ENCODE peak calls at places on chromosomes 6 and 20, in ten cellular contexts. One of them, this sample, is unnamed.

GRCh38 chr6:27290065-27290849 is 21.8 kb downstream of the POM121L2 start:
- DNase-seq in GM10248: no peak
- DNase-seq in body of pancreas: no peak
- DNase-seq in CD4-positive, alpha-beta T cell: no peak
- DNase-seq in WERI-Rb-1: no peak
- DNase-seq in retinal pigment epithelial cell: no peak
- DNase-seq in activated CD8-positive, alpha-beta T cell treated with anti-CD3 and anti-CD28 coated beads for 36 hours: no peak
- DNase-seq in epithelial cell of esophagus: peak; percentile 73
- DNase-seq in A549: no peak
- DNase-seq in GM20000: no peak
- DNase-seq in this sample: peak; percentile 37

GRCh38 chr6:155154158-155154830 is 109.5 kb upstream of the CLDN20 start:
- DNase-seq in retinal pigment epithelial cell: peak; percentile 65
- DNase-seq in CD4-positive, alpha-beta T cell: no peak
- DNase-seq in epithelial cell of esophagus: peak; percentile 77
- DNase-seq in A549: no peak
- DNase-seq in activated CD8-positive, alpha-beta T cell treated with anti-CD3 and anti-CD28 coated beads for 36 hours: peak; percentile 63
- DNase-seq in GM20000: no peak
- DNase-seq in GM10248: no peak
- DNase-seq in body of pancreas: no peak
- DNase-seq in WERI-Rb-1: no peak
- DNase-seq in this sample: no peak

GRCh38 chr6:71056656-71057055 is 99.8 kb upstream of the B3GAT2 start:
- DNase-seq in CD4-positive, alpha-beta T cell: no peak
- DNase-seq in body of pancreas: no peak
- DNase-seq in WERI-Rb-1: no peak
- DNase-seq in retinal pigment epithelial cell: no peak
- DNase-seq in epithelial cell of esophagus: no peak
- DNase-seq in GM20000: no peak
- DNase-seq in GM10248: no peak
- DNase-seq in A549: no peak
- DNase-seq in activated CD8-positive, alpha-beta T cell treated with anti-CD3 and anti-CD28 coated beads for 36 hours: no peak
- DNase-seq in this sample: no peak

GRCh38 chr20:24995741-24996448 is 3.3 kb upstream of the APMAP start:
- DNase-seq in epithelial cell of esophagus: peak; percentile 30
- DNase-seq in A549: no peak
- DNase-seq in GM20000: no peak
- DNase-seq in CD4-positive, alpha-beta T cell: no peak
- DNase-seq in activated CD8-positive, alpha-beta T cell treated with anti-CD3 and anti-CD28 coated beads for 36 hours: no peak
- DNase-seq in body of pancreas: no peak
- DNase-seq in WERI-Rb-1: no peak
- DNase-seq in retinal pigment epithelial cell: no peak
- DNase-seq in GM10248: no peak
- DNase-seq in this sample: no peak

GRCh38 chr20:55888655-55889054 is 116.7 kb downstream of the CBLN4 start:
- DNase-seq in WERI-Rb-1: peak; percentile 8
- DNase-seq in GM10248: no peak
- DNase-seq in epithelial cell of esophagus: no peak
- DNase-seq in activated CD8-positive, alpha-beta T cell treated with anti-CD3 and anti-CD28 coated beads for 36 hours: no peak
- DNase-seq in A549: no peak
- DNase-seq in body of pancreas: peak; percentile 6
- DNase-seq in CD4-positive, alpha-beta T cell: no peak
- DNase-seq in retinal pigment epithelial cell: no peak
- DNase-seq in GM20000: no peak
- DNase-seq in this sample: no peak

GRCh38 chr20:29497261-29497671 is 1760.2 kb upstream of the DEFB115 start:
- DNase-seq in activated CD8-positive, alpha-beta T cell treated with anti-CD3 and anti-CD28 coated beads for 36 hours: no peak
- DNase-seq in GM20000: peak; percentile 31
- DNase-seq in WERI-Rb-1: peak; percentile 56
- DNase-seq in CD4-positive, alpha-beta T cell: no peak
- DNase-seq in body of pancreas: no peak
- DNase-seq in A549: no peak
- DNase-seq in GM10248: peak; percentile 26
- DNase-seq in retinal pigment epithelial cell: no peak
- DNase-seq in epithelial cell of esophagus: no peak
- DNase-seq in this sample: no peak

GRCh38 chr20:61959301-61959700 is 106.4 kb downstream of the TAF4 start:
- DNase-seq in epithelial cell of esophagus: no peak
- DNase-seq in retinal pigment epithelial cell: no peak
- DNase-seq in GM20000: no peak
- DNase-seq in GM10248: no peak
- DNase-seq in body of pancreas: no peak
- DNase-seq in CD4-positive, alpha-beta T cell: no peak
- DNase-seq in A549: peak; percentile 31
- DNase-seq in activated CD8-positive, alpha-beta T cell treated with anti-CD3 and anti-CD28 coated beads for 36 hours: no peak
- DNase-seq in WERI-Rb-1: no peak
- DNase-seq in this sample: no peak

GRCh38 chr20:59735917-59736316 is 131.6 kb downstream of the PHACTR3 start:
- DNase-seq in A549: no peak
- DNase-seq in epithelial cell of esophagus: no peak
- DNase-seq in retinal pigment epithelial cell: no peak
- DNase-seq in activated CD8-positive, alpha-beta T cell treated with anti-CD3 and anti-CD28 coated beads for 36 hours: no peak
- DNase-seq in body of pancreas: peak; percentile 39
- DNase-seq in GM10248: no peak
- DNase-seq in CD4-positive, alpha-beta T cell: no peak
- DNase-seq in WERI-Rb-1: no peak
- DNase-seq in GM20000: no peak
- DNase-seq in this sample: no peak

DNA sequence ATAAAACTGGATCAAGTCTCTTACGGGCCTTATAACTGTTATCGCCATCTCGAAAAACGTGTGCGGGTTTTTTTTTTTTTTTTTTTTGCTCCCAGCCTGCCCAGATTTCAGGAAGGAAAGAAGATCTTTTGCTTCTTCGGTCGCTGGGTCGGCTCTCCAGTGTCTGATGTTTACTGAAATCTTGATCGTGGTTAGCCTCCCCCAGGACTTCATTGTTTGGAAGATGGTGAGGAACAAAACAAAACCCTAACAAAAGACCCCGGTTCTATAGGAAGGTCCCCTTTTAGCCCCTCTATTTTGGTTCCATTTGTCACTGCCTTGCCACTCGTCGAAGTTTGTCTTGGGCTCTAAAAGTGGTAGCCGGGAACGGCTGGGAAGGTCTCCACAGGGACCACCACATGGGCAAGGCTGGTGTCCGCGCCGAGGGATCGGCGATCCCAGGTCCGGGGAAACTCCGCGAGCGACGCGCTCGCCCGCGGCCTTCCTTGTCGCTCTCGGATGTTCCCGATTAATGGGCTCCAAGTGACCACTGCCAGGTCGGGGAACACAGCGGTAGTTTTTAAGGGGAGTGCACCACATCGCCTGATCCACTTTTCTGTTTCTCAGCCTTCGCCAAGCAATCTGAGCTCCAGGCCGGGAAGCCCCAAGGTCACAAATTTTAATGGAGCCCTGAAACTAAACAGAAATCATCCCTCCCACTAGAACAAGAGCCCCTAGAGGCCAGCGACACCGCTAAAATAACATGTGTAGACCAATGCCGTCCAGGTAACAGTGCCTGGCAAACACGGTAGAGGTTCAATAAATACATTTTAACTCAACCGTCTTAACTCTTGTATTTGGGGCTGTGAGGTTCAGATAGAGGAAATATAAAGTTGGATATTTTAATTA is 27.0 kb downstream of the TRIM27 start:
- DNase-seq in WERI-Rb-1: peak; percentile 76
- DNase-seq in CD4-positive, alpha-beta T cell: peak; percentile 47
- DNase-seq in epithelial cell of esophagus: peak; percentile 65
- DNase-seq in A549: peak; percentile 69
- DNase-seq in body of pancreas: peak; percentile 68
- DNase-seq in GM10248: peak; percentile 63
- DNase-seq in activated CD8-positive, alpha-beta T cell treated with anti-CD3 and anti-CD28 coated beads for 36 hours: peak; percentile 75
- DNase-seq in GM20000: peak; percentile 51
- DNase-seq in retinal pigment epithelial cell: peak; percentile 22
- DNase-seq in this sample: peak; percentile 53
- TF ChIP-seq CTCF in WERI-Rb-1: peak; percentile 30
- TF ChIP-seq CTCF in CD4-positive, alpha-beta T cell: peak; percentile 24
- TF ChIP-seq CTCF in epithelial cell of esophagus: peak; percentile 39
- TF ChIP-seq CTCF in A549: peak; percentile 17
- TF ChIP-seq CTCF in body of pancreas: peak; percentile 43
- TF ChIP-seq CTCF in GM10248: peak; percentile 5
- TF ChIP-seq CTCF in activated CD8-positive, alpha-beta T cell treated with anti-CD3 and anti-CD28 coated beads for 36 hours: no peak
- TF ChIP-seq CTCF in GM20000: peak; percentile 17
- TF ChIP-seq CTCF in retinal pigment epithelial cell: peak; percentile 46
- TF ChIP-seq CTCF in this sample: no peak

GRCh38 chr6:150354754-150355571 is 13.8 kb upstream of the IYD start:
- DNase-seq in A549: no peak
- DNase-seq in GM20000: no peak
- DNase-seq in activated CD8-positive, alpha-beta T cell treated with anti-CD3 and anti-CD28 coated beads for 36 hours: no peak
- DNase-seq in CD4-positive, alpha-beta T cell: no peak
- DNase-seq in epithelial cell of esophagus: no peak
- DNase-seq in retinal pigment epithelial cell: no peak
- DNase-seq in WERI-Rb-1: no peak
- DNase-seq in body of pancreas: no peak
- DNase-seq in GM10248: no peak
- DNase-seq in this sample: no peak

GRCh38 chr6:150347845-150348244 is 21.0 kb upstream of the IYD start:
- DNase-seq in epithelial cell of esophagus: no peak
- DNase-seq in WERI-Rb-1: no peak
- DNase-seq in CD4-positive, alpha-beta T cell: no peak
- DNase-seq in activated CD8-positive, alpha-beta T cell treated with anti-CD3 and anti-CD28 coated beads for 36 hours: no peak
- DNase-seq in GM10248: no peak
- DNase-seq in retinal pigment epithelial cell: no peak
- DNase-seq in body of pancreas: no peak
- DNase-seq in A549: no peak
- DNase-seq in GM20000: no peak
- DNase-seq in this sample: no peak

GRCh38 chr6:150353445-150353844 is 15.4 kb upstream of the IYD start:
- DNase-seq in CD4-positive, alpha-beta T cell: no peak
- DNase-seq in GM20000: no peak
- DNase-seq in WERI-Rb-1: no peak
- DNase-seq in A549: no peak
- DNase-seq in retinal pigment epithelial cell: no peak
- DNase-seq in activated CD8-positive, alpha-beta T cell treated with anti-CD3 and anti-CD28 coated beads for 36 hours: no peak
- DNase-seq in body of pancreas: no peak
- DNase-seq in epithelial cell of esophagus: no peak
- DNase-seq in GM10248: no peak
- DNase-seq in this sample: no peak

GRCh38 chr6:150355932-150356331 is 12.9 kb upstream of the IYD start:
- DNase-seq in GM10248: no peak
- DNase-seq in CD4-positive, alpha-beta T cell: no peak
- DNase-seq in epithelial cell of esophagus: no peak
- DNase-seq in body of pancreas: no peak
- DNase-seq in activated CD8-positive, alpha-beta T cell treated with anti-CD3 and anti-CD28 coated beads for 36 hours: no peak
- DNase-seq in WERI-Rb-1: no peak
- DNase-seq in GM20000: no peak
- DNase-seq in retinal pigment epithelial cell: no peak
- DNase-seq in A549: no peak
- DNase-seq in this sample: no peak

DNA sequence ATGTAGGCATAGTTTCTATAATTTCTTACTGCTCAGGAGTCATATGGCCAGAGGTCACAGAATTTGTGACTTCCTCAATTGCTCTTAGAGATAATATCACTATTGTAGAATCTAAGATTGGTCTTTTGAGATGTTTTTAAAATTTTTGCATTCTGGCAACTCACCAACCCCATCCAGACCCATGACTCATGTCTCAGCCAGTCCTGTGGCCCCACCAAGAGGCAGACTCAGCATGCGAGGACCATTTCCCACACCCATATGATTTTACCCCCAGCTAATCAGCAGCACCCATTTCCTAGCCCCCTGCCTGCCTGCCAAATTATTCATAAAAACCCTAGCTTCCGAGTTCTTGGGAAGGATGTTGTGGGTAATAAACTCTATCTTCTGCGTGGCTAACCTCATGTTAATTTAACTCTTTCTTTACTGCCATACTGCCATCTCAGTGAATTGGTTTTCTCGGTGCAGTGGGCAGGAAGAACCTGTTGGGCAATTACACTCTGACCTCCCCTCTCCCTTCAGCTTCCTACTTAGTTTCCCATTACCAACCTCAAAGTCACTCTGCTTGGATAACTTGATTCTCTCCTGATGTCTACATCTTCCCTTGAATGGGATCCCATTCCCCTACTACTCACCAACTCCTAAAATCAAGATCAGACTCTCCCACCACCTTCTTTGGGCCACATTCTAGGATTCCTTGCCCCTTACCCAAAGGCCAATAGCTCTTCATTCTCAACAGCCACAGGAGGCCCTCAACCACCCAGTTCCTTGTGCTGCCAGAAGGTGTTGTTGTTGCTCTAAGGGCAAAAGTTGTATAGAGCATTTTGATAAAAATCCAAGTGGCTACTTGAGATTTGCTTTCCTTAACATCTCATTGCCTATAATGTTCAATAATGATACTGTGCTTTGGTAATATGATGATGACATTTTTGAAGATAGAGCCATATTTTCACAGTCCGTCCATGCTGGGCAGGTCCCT is 16.2 kb upstream of the IYD start:
- DNase-seq in activated CD8-positive, alpha-beta T cell treated with anti-CD3 and anti-CD28 coated beads for 36 hours: peak; percentile 7
- DNase-seq in body of pancreas: no peak
- DNase-seq in retinal pigment epithelial cell: no peak
- DNase-seq in CD4-positive, alpha-beta T cell: no peak
- DNase-seq in A549: no peak
- DNase-seq in WERI-Rb-1: no peak
- DNase-seq in GM20000: no peak
- DNase-seq in GM10248: no peak
- DNase-seq in epithelial cell of esophagus: peak; percentile 17
- DNase-seq in this sample: no peak
- TF ChIP-seq CTCF in activated CD8-positive, alpha-beta T cell treated with anti-CD3 and anti-CD28 coated beads for 36 hours: no peak
- TF ChIP-seq CTCF in body of pancreas: no peak
- TF ChIP-seq CTCF in retinal pigment epithelial cell: no peak
- TF ChIP-seq CTCF in CD4-positive, alpha-beta T cell: no peak
- TF ChIP-seq CTCF in A549: no peak
- TF ChIP-seq CTCF in WERI-Rb-1: no peak
- TF ChIP-seq CTCF in GM20000: no peak
- TF ChIP-seq CTCF in GM10248: no peak
- TF ChIP-seq CTCF in epithelial cell of esophagus: no peak
- TF ChIP-seq CTCF in this sample: no peak

GRCh38 chr20:58623579-58624473 is 27.3 kb upstream of the STX16 start:
- DNase-seq in WERI-Rb-1: no peak
- DNase-seq in activated CD8-positive, alpha-beta T cell treated with anti-CD3 and anti-CD28 coated beads for 36 hours: no peak
- DNase-seq in body of pancreas: peak; percentile 24
- DNase-seq in GM20000: no peak
- DNase-seq in epithelial cell of esophagus: peak; percentile 97
- DNase-seq in CD4-positive, alpha-beta T cell: no peak
- DNase-seq in A549: peak; percentile 94
- DNase-seq in retinal pigment epithelial cell: peak; percentile 94
- DNase-seq in GM10248: no peak
- DNase-seq in this sample: no peak

GRCh38 chr20:58619847-58620431 is 31.1 kb upstream of the STX16 start:
- DNase-seq in GM10248: no peak
- DNase-seq in activated CD8-positive, alpha-beta T cell treated with anti-CD3 and anti-CD28 coated beads for 36 hours: no peak
- DNase-seq in epithelial cell of esophagus: no peak
- DNase-seq in body of pancreas: no peak
- DNase-seq in WERI-Rb-1: no peak
- DNase-seq in CD4-positive, alpha-beta T cell: no peak
- DNase-seq in A549: no peak
- DNase-seq in GM20000: no peak
- DNase-seq in retinal pigment epithelial cell: no peak
- DNase-seq in this sample: no peak

GRCh38 chr20:58622671-58623578 is 28.2 kb upstream of the STX16 start:
- DNase-seq in CD4-positive, alpha-beta T cell: no peak
- DNase-seq in GM20000: no peak
- DNase-seq in GM10248: no peak
- DNase-seq in body of pancreas: no peak
- DNase-seq in A549: no peak
- DNase-seq in retinal pigment epithelial cell: no peak
- DNase-seq in WERI-Rb-1: no peak
- DNase-seq in epithelial cell of esophagus: no peak
- DNase-seq in activated CD8-positive, alpha-beta T cell treated with anti-CD3 and anti-CD28 coated beads for 36 hours: no peak
- DNase-seq in this sample: no peak

GRCh38 chr20:58624687-58625086 is 26.4 kb upstream of the STX16 start:
- DNase-seq in WERI-Rb-1: no peak
- DNase-seq in retinal pigment epithelial cell: no peak
- DNase-seq in CD4-positive, alpha-beta T cell: no peak
- DNase-seq in GM10248: no peak
- DNase-seq in GM20000: no peak
- DNase-seq in activated CD8-positive, alpha-beta T cell treated with anti-CD3 and anti-CD28 coated beads for 36 hours: no peak
- DNase-seq in epithelial cell of esophagus: no peak
- DNase-seq in body of pancreas: no peak
- DNase-seq in A549: no peak
- DNase-seq in this sample: no peak

GRCh38 chr20:58621906-58622548 is 29.1 kb upstream of the STX16 start:
- DNase-seq in body of pancreas: no peak
- DNase-seq in retinal pigment epithelial cell: no peak
- DNase-seq in A549: no peak
- DNase-seq in epithelial cell of esophagus: no peak
- DNase-seq in activated CD8-positive, alpha-beta T cell treated with anti-CD3 and anti-CD28 coated beads for 36 hours: no peak
- DNase-seq in GM20000: no peak
- DNase-seq in WERI-Rb-1: no peak
- DNase-seq in CD4-positive, alpha-beta T cell: no peak
- DNase-seq in GM10248: no peak
- DNase-seq in this sample: no peak
- TF ChIP-seq CTCF in body of pancreas: no peak
- TF ChIP-seq CTCF in retinal pigment epithelial cell: peak; percentile 22
- TF ChIP-seq CTCF in A549: no peak
- TF ChIP-seq CTCF in epithelial cell of esophagus: no peak
- TF ChIP-seq CTCF in activated CD8-positive, alpha-beta T cell treated with anti-CD3 and anti-CD28 coated beads for 36 hours: peak; percentile 30
- TF ChIP-seq CTCF in GM20000: no peak
- TF ChIP-seq CTCF in WERI-Rb-1: peak; percentile 11
- TF ChIP-seq CTCF in CD4-positive, alpha-beta T cell: no peak
- TF ChIP-seq CTCF in GM10248: no peak
- TF ChIP-seq CTCF in this sample: no peak

GRCh38 chr6:75350808-75351207 is 66.2 kb upstream of the TMEM30A start:
- DNase-seq in A549: no peak
- DNase-seq in WERI-Rb-1: no peak
- DNase-seq in body of pancreas: no peak
- DNase-seq in epithelial cell of esophagus: no peak
- DNase-seq in CD4-positive, alpha-beta T cell: no peak
- DNase-seq in GM10248: no peak
- DNase-seq in activated CD8-positive, alpha-beta T cell treated with anti-CD3 and anti-CD28 coated beads for 36 hours: no peak
- DNase-seq in GM20000: no peak
- DNase-seq in retinal pigment epithelial cell: no peak
- DNase-seq in this sample: no peak

GRCh38 chr6:75349262-75349984 is 64.8 kb upstream of the TMEM30A start:
- DNase-seq in GM10248: peak; percentile 29
- DNase-seq in activated CD8-positive, alpha-beta T cell treated with anti-CD3 and anti-CD28 coated beads for 36 hours: no peak
- DNase-seq in retinal pigment epithelial cell: no peak
- DNase-seq in WERI-Rb-1: peak; percentile 80
- DNase-seq in A549: no peak
- DNase-seq in CD4-positive, alpha-beta T cell: no peak
- DNase-seq in body of pancreas: peak; percentile 66
- DNase-seq in GM20000: no peak
- DNase-seq in epithelial cell of esophagus: peak; percentile 14
- DNase-seq in this sample: peak; percentile 44

GRCh38 chr6:75350156-75350555 is 65.6 kb upstream of the TMEM30A start:
- DNase-seq in body of pancreas: no peak
- DNase-seq in A549: no peak
- DNase-seq in GM20000: no peak
- DNase-seq in retinal pigment epithelial cell: no peak
- DNase-seq in GM10248: no peak
- DNase-seq in WERI-Rb-1: no peak
- DNase-seq in CD4-positive, alpha-beta T cell: no peak
- DNase-seq in activated CD8-positive, alpha-beta T cell treated with anti-CD3 and anti-CD28 coated beads for 36 hours: no peak
- DNase-seq in epithelial cell of esophagus: no peak
- DNase-seq in this sample: no peak

GRCh38 chr6:75353644-75354043 is 69.1 kb upstream of the TMEM30A start:
- DNase-seq in WERI-Rb-1: no peak
- DNase-seq in retinal pigment epithelial cell: no peak
- DNase-seq in activated CD8-positive, alpha-beta T cell treated with anti-CD3 and anti-CD28 coated beads for 36 hours: no peak
- DNase-seq in epithelial cell of esophagus: no peak
- DNase-seq in A549: no peak
- DNase-seq in CD4-positive, alpha-beta T cell: no peak
- DNase-seq in body of pancreas: no peak
- DNase-seq in GM10248: no peak
- DNase-seq in GM20000: no peak
- DNase-seq in this sample: no peak

GRCh38 chr6:75351570-75351969 is 67.0 kb upstream of the TMEM30A start:
- DNase-seq in activated CD8-positive, alpha-beta T cell treated with anti-CD3 and anti-CD28 coated beads for 36 hours: no peak
- DNase-seq in body of pancreas: no peak
- DNase-seq in retinal pigment epithelial cell: no peak
- DNase-seq in A549: no peak
- DNase-seq in GM20000: no peak
- DNase-seq in GM10248: no peak
- DNase-seq in WERI-Rb-1: no peak
- DNase-seq in epithelial cell of esophagus: peak; percentile 38
- DNase-seq in CD4-positive, alpha-beta T cell: no peak
- DNase-seq in this sample: no peak
- TF ChIP-seq CTCF in activated CD8-positive, alpha-beta T cell treated with anti-CD3 and anti-CD28 coated beads for 36 hours: no peak
- TF ChIP-seq CTCF in body of pancreas: no peak
- TF ChIP-seq CTCF in retinal pigment epithelial cell: no peak
- TF ChIP-seq CTCF in A549: no peak
- TF ChIP-seq CTCF in GM20000: no peak
- TF ChIP-seq CTCF in GM10248: no peak
- TF ChIP-seq CTCF in WERI-Rb-1: no peak
- TF ChIP-seq CTCF in epithelial cell of esophagus: no peak
- TF ChIP-seq CTCF in CD4-positive, alpha-beta T cell: no peak
- TF ChIP-seq CTCF in this sample: no peak

This sample was measured in endothelial cell.